ENCODE peak calls at places on chromosomes 13 and 19, in ten cellular contexts. N is OCI-LY7; T is CD4-positive, alpha-beta T cell; I is IMR-90; Q is Peyer's patch; P is neural progenitor cell; O is GM13976; F is heart right ventricle; M is lower lobe of right lung; R is stomach. V is an unnamed sample.

GRCh38 chr13:99467764-99468163 is 33.5 kb upstream of the TM9SF2 start:
- DNase-seq in P (no peak), T (no peak), R (no peak), I (peak; percentile 77), M (no peak), O (no peak), F (no peak), N (no peak), Q (no peak), V (no peak)

GRCh38 chr13:24228852-24229458 is 68.4 kb downstream of the SPATA13 start:
- DNase-seq in N (peak; percentile 66), I (peak; percentile 81), R (no peak), P (peak; percentile 75), Q (no peak), F (no peak), T (peak; percentile 8), M (no peak), O (peak; percentile 60), V (peak; percentile 39)

GRCh38 chr19:56080669-56081401 is 40.3 kb downstream of the ZNF787 start:
- DNase-seq in O (peak; percentile 94), P (peak; percentile 90), F (peak; percentile 86), T (peak; percentile 51), Q (peak; percentile 86), R (peak; percentile 86), I (peak; percentile 78), M (peak; percentile 87), N (peak; percentile 87), V (peak; percentile 86)

GRCh38 chr19:8336072-8336569 is 6.9 kb downstream of the KANK3 start:
- DNase-seq in Q (no peak), P (peak; percentile 29), I (no peak), T (no peak), M (no peak), R (no peak), O (no peak), F (no peak), N (no peak), V (no peak)

GRCh38 chr19:16428372-16429036 is 43.3 kb downstream of the EPS15L1 start:
- DNase-seq in Q (no peak), R (no peak), O (no peak), I (no peak), P (no peak), F (no peak), M (no peak), N (no peak), T (no peak), V (no peak)

GRCh38 chr19:5403968-5404640 is 51.1 kb upstream of the ZNRF4 start:
- DNase-seq in P (peak; percentile 98), N (peak; percentile 73), I (peak; percentile 81), T (peak; percentile 35), O (peak; percentile 81), M (peak; percentile 73), Q (no peak), F (peak; percentile 83), R (peak; percentile 70), V (peak; percentile 99)

GRCh38 chr13:97934590-97934989 is 18.9 kb upstream of the IPO5 start:
- DNase-seq in F (no peak), R (no peak), O (no peak), N (no peak), I (no peak), T (no peak), P (peak; percentile 28), M (no peak), Q (no peak), V (no peak)

GRCh38 chr13:35549481-35549880 is 73.0 kb upstream of the MAB21L1 start:
- DNase-seq in M (no peak), Q (no peak), I (peak; percentile 43), N (no peak), R (no peak), F (no peak), P (no peak), O (no peak), T (no peak), V (no peak)

GRCh38 chr13:87334176-87334575 is 337.0 kb upstream of the SLITRK5 start:
- DNase-seq in O (no peak), T (no peak), N (no peak), Q (no peak), I (no peak), R (no peak), F (no peak), M (no peak), P (no peak), V (no peak)

GRCh38 chr19:32878988-32879387 is 9.4 kb upstream of the SLC7A9 start:
- DNase-seq in P (no peak), M (no peak), N (no peak), O (no peak), I (no peak), Q (no peak), F (no peak), T (no peak), R (peak; percentile 7), V (no peak)

GRCh38 chr13:30222253-30222652 is 85.1 kb downstream of the KATNAL1 start:
- DNase-seq in I (peak; percentile 45), R (no peak), N (peak; percentile 5), M (no peak), F (no peak), Q (no peak), P (no peak), T (no peak), O (no peak), V (no peak)

GRCh38 chr13:63345835-63346234 is 1930.2 kb upstream of the PCDH20 start:
- DNase-seq in I (no peak), F (no peak), T (no peak), N (no peak), R (no peak), M (no peak), P (no peak), Q (no peak), O (no peak), V (no peak)

GRCh38 chr19:34277244-34277643 is 22.9 kb downstream of the GARRE1 start:
- DNase-seq in T (no peak), P (no peak), O (no peak), F (no peak), R (no peak), Q (no peak), M (no peak), I (no peak), N (no peak), V (no peak)

GRCh38 chr13:24274452-24274971 is 34.9 kb upstream of the C1QTNF9 start:
- DNase-seq in N (peak; percentile 5), R (peak; percentile 40), M (no peak), Q (peak; percentile 84), F (peak; percentile 34), I (peak; percentile 59), P (no peak), O (peak; percentile 79), T (peak; percentile 67), V (no peak)

GRCh38 chr13:73996569-73996968 is 137.6 kb downstream of the KLF12 start:
- DNase-seq in Q (no peak), F (no peak), I (no peak), O (no peak), P (no peak), T (no peak), R (no peak), M (no peak), N (no peak), V (no peak)

GRCh38 chr13:106700007-106700950 is 132.3 kb upstream of the ARGLU1 start:
- DNase-seq in O (no peak), M (no peak), Q (no peak), P (no peak), F (no peak), N (no peak), I (no peak), T (no peak), R (no peak), V (no peak)

GRCh38 chr13:48401480-48401879 is 11.4 kb downstream of the LPAR6 start:
- DNase-seq in R (no peak), Q (no peak), N (no peak), T (no peak), O (no peak), F (no peak), P (no peak), I (no peak), M (no peak), V (no peak)

GRCh38 chr19:38386300-38386967 is 1.4 kb downstream of the GGN start:
- DNase-seq in F (no peak), N (no peak), M (no peak), I (no peak), P (peak; percentile 50), R (no peak), Q (no peak), T (no peak), O (no peak), V (no peak)
- TF ChIP-seq CTCF in F (no peak), N (no peak), M (no peak), I (no peak), P (no peak), R (no peak), Q (no peak), T (no peak), O (no peak), V (no peak)

GRCh38 chr13:67934615-67935330 is 704.6 kb upstream of the PCDH9 start:
- DNase-seq in O (no peak), P (no peak), I (no peak), M (no peak), F (no peak), N (no peak), Q (no peak), T (no peak), R (no peak), V (no peak)

GRCh38 chr13:67935655-67936054 is 705.5 kb upstream of the PCDH9 start:
- DNase-seq in M (no peak), T (no peak), P (no peak), I (no peak), O (no peak), N (no peak), R (no peak), Q (no peak), F (no peak), V (no peak)

GRCh38 chr13:67932991-67933390 is 702.9 kb upstream of the PCDH9 start:
- DNase-seq in O (no peak), I (no peak), F (no peak), M (no peak), R (no peak), P (no peak), Q (no peak), N (no peak), T (no peak), V (no peak)
- TF ChIP-seq CTCF in O (no peak), I (no peak), F (no peak), M (no peak), R (no peak), P (no peak), Q (no peak), N (no peak), T (no peak), V (no peak)

GRCh38 chr13:42102961-42103688 is 54.7 kb downstream of the DGKH start:
- DNase-seq in R (no peak), O (no peak), T (no peak), I (peak; percentile 57), P (no peak), Q (no peak), F (no peak), M (no peak), N (no peak), V (no peak)
- TF ChIP-seq CTCF in R (no peak), O (no peak), T (no peak), I (no peak), P (no peak), Q (no peak), F (no peak), M (no peak), N (no peak), V (no peak)

GRCh38 chr19:9621156-9622037 is at the start of gene ZNF561:
- DNase-seq in I (peak; percentile 89), M (peak; percentile 89), O (peak; percentile 83), P (peak; percentile 95), T (peak; percentile 84), F (peak; percentile 87), Q (peak; percentile 80), R (peak; percentile 84), N (peak; percentile 92), V (peak; percentile 89)
- TF ChIP-seq CTCF in I (no peak), M (no peak), O (no peak), P (no peak), T (no peak), F (no peak), Q (no peak), R (no peak), N (no peak), V (no peak)

V was measured in nephron progenitor cell.